ENCODE peak calls at places on chromosomes 11 and 22, in ten cellular contexts. One of them, this sample, is unnamed.
A peak's percentile ranks its signal among the peaks of the same experiment; 100 is the strongest.

GRCh38 chr11:62516736-62517371 is 29.8 kb downstream of the AHNAK start:
- DNase-seq in A673: no peak
- DNase-seq in PC-3: no peak
- DNase-seq in fibroblast of lung: no peak
- DNase-seq in mammary epithelial cell: no peak
- DNase-seq in neural progenitor cell: no peak
- DNase-seq in endothelial cell of umbilical vein: no peak
- DNase-seq in hepatocyte: no peak
- DNase-seq in MM.1S: no peak
- DNase-seq in HCT116: no peak
- DNase-seq in this sample: no peak

GRCh38 chr22:46663001-46663400 is 42.8 kb downstream of the GRAMD4 start:
- DNase-seq in A673: no peak
- DNase-seq in PC-3: no peak
- DNase-seq in fibroblast of lung: no peak
- DNase-seq in mammary epithelial cell: no peak
- DNase-seq in neural progenitor cell: no peak
- DNase-seq in endothelial cell of umbilical vein: no peak
- DNase-seq in hepatocyte: no peak
- DNase-seq in MM.1S: no peak
- DNase-seq in HCT116: no peak
- DNase-seq in this sample: no peak

GRCh38 chr22:37244114-37244921 is at the start of gene RAC2:
- DNase-seq in A673: peak; percentile 75
- DNase-seq in PC-3: peak; percentile 73
- DNase-seq in fibroblast of lung: peak; percentile 41
- DNase-seq in mammary epithelial cell: peak; percentile 73
- DNase-seq in neural progenitor cell: peak; percentile 47
- DNase-seq in endothelial cell of umbilical vein: peak; percentile 69
- DNase-seq in hepatocyte: peak; percentile 64
- DNase-seq in MM.1S: peak; percentile 92
- DNase-seq in HCT116: peak; percentile 51
- DNase-seq in this sample: peak; percentile 73

GRCh38 chr11:122784325-122785155 is 53.8 kb upstream of the CRTAM start:
- DNase-seq in A673: no peak
- DNase-seq in PC-3: peak; percentile 62
- DNase-seq in fibroblast of lung: peak; percentile 97
- DNase-seq in mammary epithelial cell: peak; percentile 92
- DNase-seq in neural progenitor cell: no peak
- DNase-seq in endothelial cell of umbilical vein: peak; percentile 73
- DNase-seq in hepatocyte: peak; percentile 61
- DNase-seq in MM.1S: no peak
- DNase-seq in HCT116: no peak
- DNase-seq in this sample: peak; percentile 97

GRCh38 chr22:17969732-17970131 is 54.6 kb downstream of the MICAL3 start:
- DNase-seq in A673: no peak
- DNase-seq in PC-3: peak; percentile 31
- DNase-seq in fibroblast of lung: peak; percentile 97
- DNase-seq in mammary epithelial cell: peak; percentile 58
- DNase-seq in neural progenitor cell: no peak
- DNase-seq in endothelial cell of umbilical vein: peak; percentile 52
- DNase-seq in hepatocyte: peak; percentile 65
- DNase-seq in MM.1S: no peak
- DNase-seq in HCT116: no peak
- DNase-seq in this sample: peak; percentile 92

GRCh38 chr11:71342951-71343827 is 90.8 kb upstream of the SHANK2 start:
- DNase-seq in A673: peak; percentile 61
- DNase-seq in PC-3: peak; percentile 75
- DNase-seq in fibroblast of lung: peak; percentile 12
- DNase-seq in mammary epithelial cell: peak; percentile 30
- DNase-seq in neural progenitor cell: peak; percentile 72
- DNase-seq in endothelial cell of umbilical vein: no peak
- DNase-seq in hepatocyte: peak; percentile 78
- DNase-seq in MM.1S: no peak
- DNase-seq in HCT116: peak; percentile 40
- DNase-seq in this sample: peak; percentile 45

GRCh38 chr11:278001-278951 is at the start of gene NLRP6:
- DNase-seq in A673: no peak
- DNase-seq in PC-3: no peak
- DNase-seq in fibroblast of lung: no peak
- DNase-seq in mammary epithelial cell: no peak
- DNase-seq in neural progenitor cell: no peak
- DNase-seq in endothelial cell of umbilical vein: no peak
- DNase-seq in hepatocyte: no peak
- DNase-seq in MM.1S: no peak
- DNase-seq in HCT116: no peak
- DNase-seq in this sample: no peak

GRCh38 chr11:132318421-132319157 is 948.2 kb downstream of the NTM start:
- DNase-seq in A673: no peak
- DNase-seq in PC-3: peak; percentile 14
- DNase-seq in fibroblast of lung: peak; percentile 4
- DNase-seq in mammary epithelial cell: peak; percentile 80
- DNase-seq in neural progenitor cell: no peak
- DNase-seq in endothelial cell of umbilical vein: no peak
- DNase-seq in hepatocyte: no peak
- DNase-seq in MM.1S: no peak
- DNase-seq in HCT116: no peak
- DNase-seq in this sample: peak; percentile 67

GRCh38 chr22:43976861-43977795 is 21.9 kb downstream of the SAMM50 start:
- DNase-seq in A673: no peak
- DNase-seq in PC-3: no peak
- DNase-seq in fibroblast of lung: no peak
- DNase-seq in mammary epithelial cell: no peak
- DNase-seq in neural progenitor cell: no peak
- DNase-seq in endothelial cell of umbilical vein: no peak
- DNase-seq in hepatocyte: no peak
- DNase-seq in MM.1S: no peak
- DNase-seq in HCT116: no peak
- DNase-seq in this sample: no peak

GRCh38 chr11:2929511-2929879 is 275 bp upstream of the PHLDA2 start:
- DNase-seq in A673: peak; percentile 35
- DNase-seq in PC-3: peak; percentile 81
- DNase-seq in fibroblast of lung: peak; percentile 77
- DNase-seq in mammary epithelial cell: peak; percentile 87
- DNase-seq in neural progenitor cell: peak; percentile 57
- DNase-seq in endothelial cell of umbilical vein: peak; percentile 68
- DNase-seq in hepatocyte: peak; percentile 87
- DNase-seq in MM.1S: no peak
- DNase-seq in HCT116: peak; percentile 52
- DNase-seq in this sample: peak; percentile 91

GRCh38 chr22:24289781-24290181 is 19.1 kb downstream of the SPECC1L start:
- DNase-seq in A673: no peak
- DNase-seq in PC-3: no peak
- DNase-seq in fibroblast of lung: no peak
- DNase-seq in mammary epithelial cell: no peak
- DNase-seq in neural progenitor cell: peak; percentile 54
- DNase-seq in endothelial cell of umbilical vein: peak; percentile 56
- DNase-seq in hepatocyte: no peak
- DNase-seq in MM.1S: no peak
- DNase-seq in HCT116: no peak
- DNase-seq in this sample: peak; percentile 57

GRCh38 chr22:50314455-50315288 is 7.2 kb upstream of the PLXNB2 start:
- DNase-seq in A673: no peak
- DNase-seq in PC-3: no peak
- DNase-seq in fibroblast of lung: no peak
- DNase-seq in mammary epithelial cell: no peak
- DNase-seq in neural progenitor cell: no peak
- DNase-seq in endothelial cell of umbilical vein: no peak
- DNase-seq in hepatocyte: peak; percentile 11
- DNase-seq in MM.1S: peak; percentile 92
- DNase-seq in HCT116: no peak
- DNase-seq in this sample: no peak

GRCh38 chr11:3094223-3094824 is 37.1 kb upstream of the CARS1 start:
- DNase-seq in A673: no peak
- DNase-seq in PC-3: no peak
- DNase-seq in fibroblast of lung: no peak
- DNase-seq in mammary epithelial cell: no peak
- DNase-seq in neural progenitor cell: no peak
- DNase-seq in endothelial cell of umbilical vein: no peak
- DNase-seq in hepatocyte: no peak
- DNase-seq in MM.1S: no peak
- DNase-seq in HCT116: no peak
- DNase-seq in this sample: no peak

GRCh38 chr11:65355013-65355775 is 643 bp downstream of the TIGD3 start:
- DNase-seq in A673: no peak
- DNase-seq in PC-3: peak; percentile 11
- DNase-seq in fibroblast of lung: no peak
- DNase-seq in mammary epithelial cell: no peak
- DNase-seq in neural progenitor cell: peak; percentile 73
- DNase-seq in endothelial cell of umbilical vein: no peak
- DNase-seq in hepatocyte: peak; percentile 56
- DNase-seq in MM.1S: peak; percentile 59
- DNase-seq in HCT116: no peak
- DNase-seq in this sample: no peak

GRCh38 chr22:45757068-45757467 is 85.4 kb downstream of the ATXN10 start:
- DNase-seq in A673: no peak
- DNase-seq in PC-3: no peak
- DNase-seq in fibroblast of lung: peak; percentile 59
- DNase-seq in mammary epithelial cell: no peak
- DNase-seq in neural progenitor cell: peak; percentile 89
- DNase-seq in endothelial cell of umbilical vein: no peak
- DNase-seq in hepatocyte: peak; percentile 39
- DNase-seq in MM.1S: no peak
- DNase-seq in HCT116: no peak
- DNase-seq in this sample: peak; percentile 58

GRCh38 chr11:107011977-107012376 is 6.3 kb downstream of the GUCY1A2 start:
- DNase-seq in A673: peak; percentile 23
- DNase-seq in PC-3: peak; percentile 67
- DNase-seq in fibroblast of lung: peak; percentile 54
- DNase-seq in mammary epithelial cell: no peak
- DNase-seq in neural progenitor cell: no peak
- DNase-seq in endothelial cell of umbilical vein: no peak
- DNase-seq in hepatocyte: no peak
- DNase-seq in MM.1S: no peak
- DNase-seq in HCT116: no peak
- DNase-seq in this sample: peak; percentile 56

GRCh38 chr22:19523240-19524169 is 705 bp downstream of the CLDN5 start:
- DNase-seq in A673: peak; percentile 34
- DNase-seq in PC-3: no peak
- DNase-seq in fibroblast of lung: peak; percentile 26
- DNase-seq in mammary epithelial cell: peak; percentile 26
- DNase-seq in neural progenitor cell: peak; percentile 79
- DNase-seq in endothelial cell of umbilical vein: peak; percentile 60
- DNase-seq in hepatocyte: no peak
- DNase-seq in MM.1S: no peak
- DNase-seq in HCT116: no peak
- DNase-seq in this sample: peak; percentile 44
- TF ChIP-seq EZH2 in A673: no peak
- TF ChIP-seq EZH2 in PC-3: no peak
- TF ChIP-seq EZH2 in fibroblast of lung: peak; percentile 76
- TF ChIP-seq EZH2 in mammary epithelial cell: peak; percentile 76
- TF ChIP-seq EZH2 in neural progenitor cell: peak; percentile 91
- TF ChIP-seq EZH2 in endothelial cell of umbilical vein: no peak
- TF ChIP-seq EZH2 in hepatocyte: no peak
- TF ChIP-seq EZH2 in MM.1S: no peak
- TF ChIP-seq EZH2 in HCT116: no peak
- TF ChIP-seq EZH2 in this sample: no peak

GRCh38 chr11:76209956-76210885 is 3.9 kb upstream of the WNT11 start:
- DNase-seq in A673: peak; percentile 56
- DNase-seq in PC-3: peak; percentile 49
- DNase-seq in fibroblast of lung: peak; percentile 72
- DNase-seq in mammary epithelial cell: peak; percentile 48
- DNase-seq in neural progenitor cell: peak; percentile 81
- DNase-seq in endothelial cell of umbilical vein: peak; percentile 70
- DNase-seq in hepatocyte: peak; percentile 86
- DNase-seq in MM.1S: peak; percentile 22
- DNase-seq in HCT116: no peak
- DNase-seq in this sample: peak; percentile 87
- TF ChIP-seq EZH2 in A673: peak; percentile 53
- TF ChIP-seq EZH2 in PC-3: no peak
- TF ChIP-seq EZH2 in fibroblast of lung: no peak
- TF ChIP-seq EZH2 in mammary epithelial cell: peak; percentile 48
- TF ChIP-seq EZH2 in neural progenitor cell: peak; percentile 82
- TF ChIP-seq EZH2 in endothelial cell of umbilical vein: peak; percentile 37
- TF ChIP-seq EZH2 in hepatocyte: peak; percentile 5
- TF ChIP-seq EZH2 in MM.1S: no peak
- TF ChIP-seq EZH2 in HCT116: no peak
- TF ChIP-seq EZH2 in this sample: no peak

GRCh38 chr11:77039491-77040400 is 5.5 kb downstream of the B3GNT6 start:
- DNase-seq in A673: peak; percentile 76
- DNase-seq in PC-3: no peak
- DNase-seq in fibroblast of lung: peak; percentile 42
- DNase-seq in mammary epithelial cell: peak; percentile 41
- DNase-seq in neural progenitor cell: peak; percentile 69
- DNase-seq in endothelial cell of umbilical vein: peak; percentile 53
- DNase-seq in hepatocyte: peak; percentile 59
- DNase-seq in MM.1S: no peak
- DNase-seq in HCT116: no peak
- DNase-seq in this sample: peak; percentile 65
- TF ChIP-seq EZH2 in A673: no peak
- TF ChIP-seq EZH2 in PC-3: no peak
- TF ChIP-seq EZH2 in fibroblast of lung: peak; percentile 35
- TF ChIP-seq EZH2 in mammary epithelial cell: no peak
- TF ChIP-seq EZH2 in neural progenitor cell: peak; percentile 63
- TF ChIP-seq EZH2 in endothelial cell of umbilical vein: no peak
- TF ChIP-seq EZH2 in hepatocyte: no peak
- TF ChIP-seq EZH2 in MM.1S: no peak
- TF ChIP-seq EZH2 in HCT116: no peak
- TF ChIP-seq EZH2 in this sample: no peak

GRCh38 chr22:39665229-39665628 is 94.7 kb downstream of the CACNA1I start:
- DNase-seq in A673: no peak
- DNase-seq in PC-3: no peak
- DNase-seq in fibroblast of lung: no peak
- DNase-seq in mammary epithelial cell: no peak
- DNase-seq in neural progenitor cell: peak; percentile 30
- DNase-seq in endothelial cell of umbilical vein: no peak
- DNase-seq in hepatocyte: no peak
- DNase-seq in MM.1S: no peak
- DNase-seq in HCT116: no peak
- DNase-seq in this sample: peak; percentile 52
- TF ChIP-seq EZH2 in A673: no peak
- TF ChIP-seq EZH2 in PC-3: no peak
- TF ChIP-seq EZH2 in fibroblast of lung: no peak
- TF ChIP-seq EZH2 in mammary epithelial cell: no peak
- TF ChIP-seq EZH2 in neural progenitor cell: no peak
- TF ChIP-seq EZH2 in endothelial cell of umbilical vein: no peak
- TF ChIP-seq EZH2 in hepatocyte: no peak
- TF ChIP-seq EZH2 in MM.1S: no peak
- TF ChIP-seq EZH2 in HCT116: no peak
- TF ChIP-seq EZH2 in this sample: no peak

GRCh38 chr11:118152552-118153471 is at the start of gene SCN4B:
- DNase-seq in A673: peak; percentile 85
- DNase-seq in PC-3: peak; percentile 62
- DNase-seq in fibroblast of lung: peak; percentile 41
- DNase-seq in mammary epithelial cell: peak; percentile 61
- DNase-seq in neural progenitor cell: peak; percentile 93
- DNase-seq in endothelial cell of umbilical vein: peak; percentile 43
- DNase-seq in hepatocyte: peak; percentile 88
- DNase-seq in MM.1S: no peak
- DNase-seq in HCT116: no peak
- DNase-seq in this sample: peak; percentile 68
- TF ChIP-seq EZH2 in A673: no peak
- TF ChIP-seq EZH2 in PC-3: peak; percentile 83
- TF ChIP-seq EZH2 in fibroblast of lung: peak; percentile 74
- TF ChIP-seq EZH2 in mammary epithelial cell: no peak
- TF ChIP-seq EZH2 in neural progenitor cell: peak; percentile 74
- TF ChIP-seq EZH2 in endothelial cell of umbilical vein: peak; percentile 92
- TF ChIP-seq EZH2 in hepatocyte: peak; percentile 83
- TF ChIP-seq EZH2 in MM.1S: peak; percentile 97
- TF ChIP-seq EZH2 in HCT116: no peak
- TF ChIP-seq EZH2 in this sample: peak; percentile 68

This sample was measured in GM23248.